ENCODE peak calls at places on chromosomes 2 and 18, in six cellular contexts. C is stimulated activated CD8-positive, alpha-beta memory T cell treated with anti-CD3 and anti-CD28 coated beads, Interleukin-15, amount 100 ng/mL, for 4 hours; T is Right ventricle myocardium superior; H is right cardiac atrium; Z is stromal cell of bone marrow; S is CD4-positive, alpha-beta memory T cell. K is an unnamed sample.

GRCh38 chr2:70145851-70146739 is 44.7 kb downstream of the C2orf42 start:
- DNase-seq in C (no peak), T (no peak), H (no peak), Z (no peak), S (no peak), K (no peak)

GRCh38 chr2:49988301-49988700 is 834.0 kb upstream of the FSHR start:
- DNase-seq in C (no peak), T (no peak), H (no peak), Z (no peak), S (no peak), K (no peak)

GRCh38 chr2:15969214-15969613 is 28.9 kb downstream of the MYCN start:
- DNase-seq in C (no peak), T (no peak), H (no peak), Z (no peak), S (no peak), K (no peak)

GRCh38 chr2:218341381-218341780 is 15.3 kb upstream of the CATIP start:
- DNase-seq in C (no peak), T (no peak), H (no peak), Z (no peak), S (no peak), K (no peak)

GRCh38 chr2:229416116-229416694 is 145.1 kb upstream of the PID1 start:
- DNase-seq in C (no peak), T (peak; percentile 89), H (peak; percentile 87), Z (peak; percentile 57), S (no peak), K (peak; percentile 49)

GRCh38 chr2:74067221-74067747 is 80.4 kb downstream of the BOLA3 start:
- DNase-seq in C (no peak), T (no peak), H (no peak), Z (no peak), S (no peak), K (no peak)

GRCh38 chr2:172334988-172335387 is 92.4 kb upstream of the ITGA6 start:
- DNase-seq in C (no peak), T (no peak), H (no peak), Z (no peak), S (no peak), K (no peak)

GRCh38 chr2:19313553-19313952 is 44.9 kb downstream of the OSR1 start:
- DNase-seq in C (no peak), T (no peak), H (no peak), Z (no peak), S (no peak), K (no peak)

GRCh38 chr2:95719473-95720060 is 127.8 kb downstream of the TRIM43 start:
- DNase-seq in C (no peak), T (no peak), H (no peak), Z (no peak), S (no peak), K (no peak)

GRCh38 chr2:179538406-179538805 is 273.8 kb upstream of the SESTD1 start:
- DNase-seq in C (no peak), T (no peak), H (no peak), Z (peak; percentile 63), S (no peak), K (no peak)

GRCh38 chr18:42053188-42053781 is 98.3 kb downstream of the PIK3C3 start:
- DNase-seq in C (no peak), T (peak; percentile 41), H (peak; percentile 59), Z (peak; percentile 40), S (peak; percentile 44), K (no peak)

GRCh38 chr18:43034683-43035500 is 80.6 kb downstream of the RIT2 start:
- DNase-seq in C (no peak), T (no peak), H (no peak), Z (no peak), S (no peak), K (no peak)

GRCh38 chr2:146850746-146851145 is 994.1 kb upstream of the ACVR2A start:
- DNase-seq in C (no peak), T (no peak), H (no peak), Z (no peak), S (no peak), K (no peak)

K was measured in AG09319.